ENCODE peak calls at places on chromosomes 16 and 17, in nine cellular contexts. X is GM23248, F is SK-N-SH, C is GM23338, R is neural progenitor cell, B is MM.1S, S is hepatocyte, V is HCT116, Y is OCI-LY7. Q is an unnamed sample.
A peak's percentile ranks its signal among the peaks of the same experiment; 100 is the strongest.

GRCh38 chr17:17121162-17121561 is 78.9 kb downstream of the MPRIP start:
- DNase-seq in X (no peak), F (no peak), B (no peak), S (no peak), C (no peak), V (no peak), Y (no peak), R (no peak), Q (no peak)

GRCh38 chr17:8698142-8699050 is 46.2 kb downstream of the CCDC42 start:
- DNase-seq in V (no peak), S (peak; percentile 79), B (no peak), F (peak; percentile 55), X (peak; percentile 77), Y (no peak), C (no peak), R (no peak), Q (no peak)

GRCh38 chr17:73613947-73614655 is 30.1 kb downstream of the SDK2 start:
- DNase-seq in S (no peak), R (peak; percentile 85), C (peak; percentile 67), Y (no peak), X (no peak), B (no peak), F (peak; percentile 89), V (no peak), Q (no peak)

GRCh38 chr17:282000-282911 is 70.4 kb downstream of the RPH3AL start:
- DNase-seq in S (no peak), C (no peak), V (no peak), X (no peak), B (no peak), Y (no peak), F (no peak), R (no peak), Q (no peak)

GRCh38 chr17:57021226-57021940 is 43.5 kb downstream of the SCPEP1 start:
- DNase-seq in F (no peak), V (no peak), X (no peak), R (no peak), C (no peak), B (no peak), S (no peak), Y (no peak), Q (peak; percentile 96)

GRCh38 chr17:11925271-11926021 is 71.8 kb downstream of the ZNF18 start:
- DNase-seq in F (no peak), C (peak; percentile 16), B (no peak), V (no peak), Y (no peak), R (no peak), X (no peak), S (no peak), Q (no peak)

GRCh38 chr16:76390476-76390875 is 113.3 kb downstream of the CNTNAP4 start:
- DNase-seq in X (no peak), F (no peak), C (no peak), V (no peak), B (no peak), S (no peak), R (no peak), Y (no peak), Q (no peak)

GRCh38 chr17:40313660-40314556 is 4.9 kb downstream of the RARA start:
- DNase-seq in F (no peak), R (no peak), X (peak; percentile 39), V (no peak), Y (no peak), B (no peak), S (no peak), C (no peak), Q (peak; percentile 53)

GRCh38 chr17:39236981-39237441 is 11.3 kb upstream of the STAC2 start:
- DNase-seq in V (no peak), R (no peak), C (no peak), F (no peak), X (no peak), S (peak; percentile 7), Y (no peak), B (no peak), Q (no peak)

GRCh38 chr17:7548585-7549400 is at the start of gene TNFSF12:
- DNase-seq in F (peak; percentile 92), R (peak; percentile 61), C (peak; percentile 68), B (no peak), X (peak; percentile 66), S (peak; percentile 77), V (no peak), Y (no peak), Q (peak; percentile 31)

GRCh38 chr16:24670623-24671454 is 58.6 kb upstream of the TNRC6A start:
- DNase-seq in X (peak; percentile 93), V (no peak), F (peak; percentile 81), S (peak; percentile 63), C (peak; percentile 79), B (no peak), Y (peak; percentile 7), R (peak; percentile 67), Q (peak; percentile 14)

GRCh38 chr16:85441189-85441889 is 171.8 kb upstream of the GSE1 start:
- DNase-seq in X (no peak), S (no peak), Y (peak; percentile 61), R (peak; percentile 41), B (no peak), V (peak; percentile 13), C (peak; percentile 53), F (no peak), Q (no peak)

GRCh38 chr16:77780378-77780837 is 8.0 kb upstream of the VAT1L start:
- DNase-seq in X (peak; percentile 86), V (peak; percentile 10), F (no peak), R (no peak), Y (no peak), B (no peak), S (peak; percentile 58), C (no peak), Q (peak; percentile 23)

GRCh38 chr16:81748476-81749198 is 30.5 kb upstream of the PLCG2 start:
- DNase-seq in B (no peak), C (peak; percentile 40), R (no peak), V (no peak), Y (peak; percentile 63), X (no peak), F (no peak), S (no peak), Q (no peak)

GRCh38 chr17:38403491-38403890 is 24.8 kb upstream of the ARHGAP23 start:
- DNase-seq in V (no peak), X (peak; percentile 45), C (peak; percentile 74), R (peak; percentile 42), F (peak; percentile 58), Y (no peak), S (no peak), B (no peak), Q (no peak)

GRCh38 chr17:2453865-2454264 is 53.0 kb upstream of the MNT start:
- DNase-seq in F (no peak), S (no peak), X (no peak), B (no peak), V (no peak), R (no peak), Y (no peak), C (no peak), Q (no peak)

GRCh38 chr16:86306811-86307517 is 203.4 kb upstream of the FOXF1 start:
- DNase-seq in X (peak; percentile 75), R (no peak), Y (no peak), F (no peak), V (no peak), C (no peak), S (no peak), B (no peak), Q (no peak)

DNA sequence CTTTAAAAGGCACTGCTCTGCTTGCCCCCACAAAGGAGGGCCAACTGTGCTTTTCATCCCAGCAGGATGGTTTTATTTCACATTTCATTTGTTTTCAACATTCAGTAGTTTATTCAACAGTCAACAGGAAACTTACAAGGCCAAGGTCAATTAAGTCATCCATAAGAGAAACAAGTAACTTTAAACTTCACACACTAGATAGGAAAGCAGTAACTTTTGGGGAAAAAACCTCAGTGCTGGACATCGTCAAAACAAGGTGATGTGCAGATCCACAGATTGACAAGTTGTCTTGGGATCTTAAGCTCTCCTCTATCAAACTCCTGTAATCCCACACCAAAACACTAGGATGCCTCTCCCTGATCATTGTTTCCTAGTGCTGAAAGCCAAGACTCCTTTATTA is 18.5 kb downstream of the NFE2L1 start:
- DNase-seq in X (peak; percentile 16), R (no peak), Y (no peak), C (peak; percentile 29), B (no peak), V (no peak), F (no peak), S (no peak), Q (no peak)
- TF ChIP-seq EZH2phosphoT487 in X (no peak), R (no peak), Y (no peak), C (no peak), B (no peak), V (no peak), F (no peak), S (no peak), Q (no peak)

GRCh38 chr16:48555597-48555996 is 54.4 kb downstream of the N4BP1 start:
- DNase-seq in C (no peak), X (no peak), S (no peak), B (no peak), F (no peak), V (no peak), Y (no peak), R (no peak), Q (no peak)
- H3K4me1 ChIP-seq in C (peaks cover 16% of the 10 kb centered on the region), X (peaks cover 36% of the 10 kb centered on the region), S (peaks cover 17% of the 10 kb centered on the region), B (no peaks in the 10 kb centered on the region), F (peaks cover 20% of the 10 kb centered on the region), V (no peaks in the 10 kb centered on the region), Y (no peaks in the 10 kb centered on the region), R (peaks cover 12% of the 10 kb centered on the region), Q (peaks cover 18% of the 10 kb centered on the region)

DNA sequence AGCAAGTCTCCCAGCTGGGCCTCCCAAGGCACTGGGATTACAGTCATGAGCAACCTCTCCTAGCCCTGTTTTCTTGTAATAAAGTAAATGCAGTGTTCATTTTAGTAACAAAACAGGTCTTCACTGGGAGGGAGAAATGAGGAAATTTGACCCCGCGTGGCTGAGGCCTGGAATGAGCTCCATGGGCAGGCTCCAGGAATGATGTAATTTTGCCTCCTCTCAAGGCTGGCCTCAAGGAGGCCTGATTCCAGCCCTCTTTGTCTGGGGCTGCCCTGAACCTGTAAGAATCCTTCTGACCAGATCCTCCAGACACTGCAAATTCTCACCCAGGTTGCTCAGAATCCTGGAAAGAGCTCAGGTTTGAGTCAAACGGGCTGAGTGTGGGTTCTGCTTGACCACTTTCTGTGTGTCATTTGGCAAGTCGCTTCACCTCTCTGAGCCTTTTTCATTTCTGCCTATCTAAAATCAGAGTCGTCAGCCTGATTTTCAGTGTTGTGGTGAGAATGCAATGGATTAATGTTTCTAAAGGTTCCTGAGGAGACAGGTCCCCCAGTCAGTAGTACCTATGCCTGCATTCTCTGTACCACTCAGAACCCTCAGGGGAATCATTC is 57.1 kb downstream of the RAB11FIP4 start:
- DNase-seq in B (no peak), R (no peak), X (peak; percentile 49), S (no peak), V (no peak), Y (no peak), C (no peak), F (no peak), Q (peak; percentile 6)
- TF ChIP-seq EZH2phosphoT487 in B (no peak), R (no peak), X (no peak), S (no peak), V (no peak), Y (no peak), C (no peak), F (no peak), Q (no peak)

DNA sequence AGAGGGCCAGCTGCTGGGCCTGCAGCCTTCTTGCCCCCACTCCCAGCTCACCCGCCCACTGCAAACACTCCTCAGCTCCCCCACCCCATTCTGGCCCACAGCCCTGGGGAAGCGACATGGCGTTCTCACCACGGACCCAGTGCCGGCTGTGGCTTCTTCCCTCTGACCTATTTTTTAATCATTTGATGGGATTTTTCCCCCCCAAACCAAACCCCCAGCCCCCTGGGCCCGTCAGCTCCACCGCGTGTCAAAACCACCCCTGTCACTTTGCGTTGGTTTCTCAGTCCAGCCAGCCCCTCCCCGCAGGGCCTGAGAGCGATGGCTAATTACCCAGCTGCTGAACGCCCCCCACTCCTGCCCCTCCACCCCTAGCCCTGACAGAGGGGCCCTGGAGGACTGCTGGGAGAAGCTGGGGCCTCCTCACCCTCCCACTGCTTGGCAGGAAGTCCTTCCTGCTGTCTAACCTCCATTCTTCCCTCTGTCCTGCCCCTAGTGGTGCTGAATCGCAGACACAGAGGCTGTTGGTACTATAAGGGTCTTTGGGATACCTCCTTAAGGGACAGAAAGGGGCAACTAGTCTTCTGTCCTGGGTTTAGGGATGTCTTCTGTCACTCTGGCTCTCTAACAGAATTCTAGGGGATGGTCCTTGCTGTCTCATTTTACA is 7.5 kb upstream of the TBX21 start:
- DNase-seq in S (no peak), V (no peak), R (no peak), F (no peak), C (no peak), B (no peak), X (no peak), Y (no peak), Q (no peak)
- H3K4me1 ChIP-seq in S (no peaks in the 10 kb centered on the region), V (peaks cover 11% of the 10 kb centered on the region), R (peaks cover 6% of the 10 kb centered on the region), F (peaks cover 5% of the 10 kb centered on the region), C (peaks cover 10% of the 10 kb centered on the region), B (peaks cover under 1% of the 10 kb centered on the region), X (peaks cover 6% of the 10 kb centered on the region), Y (no peaks in the 10 kb centered on the region), Q (peaks cover 13% of the 10 kb centered on the region)